ENCODE peak calls at places on chromosomes 4 and X, in six cellular contexts. V is GM12878, K is HepG2, T is K562, S is H1, W is GM23338. X is an unnamed sample.

GRCh38 chr4:110878992-110879391 is 256.1 kb upstream of the PITX2 start:
- DNase-seq in V (no peak), K (no peak), T (no peak), S (no peak), W (no peak), X (no peak)

GRCh38 chr4:140237616-140238352 is 83.8 kb upstream of the MAML3 start:
- DNase-seq in V (no peak), K (no peak), T (no peak), S (peak), W (peak), X (peak)

GRCh38 chr4:152044341-152044740 is 283.5 kb upstream of the GATB start:
- DNase-seq in V (no peak), K (no peak), T (no peak), S (no peak), W (no peak), X (no peak)

GRCh38 chrX:24494544-24495113 is 29.5 kb downstream of the PDK3 start:
- DNase-seq in V (no peak), K (peak), T (no peak), S (no peak), W (no peak), X (no peak)

GRCh38 chr4:111602848-111603247 is 542.4 kb upstream of the FAM241A start:
- DNase-seq in V (no peak), K (no peak), T (no peak), S (no peak), W (peak), X (no peak)

GRCh38 chr4:67933755-67934154 is 29.5 kb downstream of the TMPRSS11A start:
- DNase-seq in V (no peak), K (no peak), T (no peak), S (no peak), W (no peak), X (no peak)

GRCh38 chr4:26723216-26723615 is 137.4 kb upstream of the STIM2 start:
- DNase-seq in V (peak), K (no peak), T (no peak), S (no peak), W (no peak), X (no peak)

GRCh38 chr4:2741626-2742025 is 14.5 kb downstream of the TNIP2 start:
- DNase-seq in V (no peak), K (no peak), T (no peak), S (no peak), W (no peak), X (no peak)

GRCh38 chrX:497201-497710 is 110.5 kb upstream of the PPP2R3B start:
- DNase-seq in V (no peak), K (no peak), T (no peak), S (no peak), W (no peak), X (no peak)

GRCh38 chr4:40749717-40750460 is at the start of gene NSUN7:
- DNase-seq in V (no peak), K (no peak), T (no peak), S (peak), W (peak), X (peak)

GRCh38 chr4:85409251-85409650 is 65.7 kb upstream of the ARHGAP24 start:
- DNase-seq in V (no peak), K (no peak), T (no peak), S (no peak), W (peak), X (no peak)

GRCh38 chrX:119880552-119881437 is 9.2 kb downstream of the NDUFA1 start:
- DNase-seq in V (peak), K (peak), T (peak), S (no peak), W (peak), X (no peak)

GRCh38 chr4:7971881-7972500 is 32.3 kb upstream of the AFAP1 start:
- DNase-seq in V (no peak), K (peak), T (no peak), S (no peak), W (no peak), X (no peak)

GRCh38 chr4:17718471-17718870 is 63.0 kb downstream of the FAM184B start:
- DNase-seq in V (no peak), K (no peak), T (no peak), S (peak), W (no peak), X (no peak)

GRCh38 chr4:38330321-38330720 is 333.7 kb upstream of the KLF3 start:
- DNase-seq in V (no peak), K (no peak), T (no peak), S (no peak), W (no peak), X (no peak)

GRCh38 chr4:2045518-2045951 is 13.6 kb upstream of the NAT8L start:
- DNase-seq in V (no peak), K (no peak), T (no peak), S (no peak), W (no peak), X (no peak)

GRCh38 chrX:68498044-68498507 is 775 bp upstream of the YIPF6 start:
- DNase-seq in V (no peak), K (peak), T (no peak), S (no peak), W (peak), X (no peak)

GRCh38 chr4:162456106-162456505 is 292.3 kb upstream of the FSTL5 start:
- DNase-seq in V (no peak), K (no peak), T (no peak), S (no peak), W (no peak), X (no peak)

GRCh38 chrX:41912922-41913321 is 10.4 kb downstream of the CASK start:
- DNase-seq in V (no peak), K (no peak), T (no peak), S (no peak), W (no peak), X (no peak)

GRCh38 chrX:149540133-149540620 is 635 bp upstream of the EOLA1 start:
- DNase-seq in V (no peak), K (peak), T (peak), S (peak), W (peak), X (peak)

GRCh38 chrX:130108647-130109428 is 1.5 kb downstream of the ELF4 start:
- DNase-seq in V (no peak), K (peak), T (peak), S (no peak), W (no peak), X (peak)

DNA sequence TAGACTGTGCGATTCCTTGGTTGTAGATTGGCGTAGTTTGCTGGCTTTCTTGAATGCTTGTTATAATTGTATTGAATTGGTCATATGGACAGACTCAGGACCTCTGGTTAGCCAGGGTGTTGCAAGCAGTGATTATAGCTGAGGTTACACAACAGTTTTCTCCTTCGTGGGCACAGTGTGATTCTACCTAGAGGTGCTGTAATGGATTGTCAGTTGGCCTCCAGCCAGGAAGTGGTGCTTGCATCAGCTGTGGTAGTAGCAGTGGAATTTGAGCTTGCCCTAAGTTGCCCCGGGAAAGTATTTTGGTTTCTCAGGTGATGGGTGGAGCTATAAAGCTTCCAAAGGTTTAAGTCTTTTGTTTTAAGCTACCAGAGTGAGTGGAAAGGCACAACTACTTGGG is 23.1 kb upstream of the GABRG1 start:
- DNase-seq in V (no peak), K (peak), T (no peak), S (no peak), W (peak), X (no peak)
- TF ChIP-seq CREB1 in V (no peak), K (no peak), T (no peak), S (no peak), W (no peak), X (no peak)

DNA sequence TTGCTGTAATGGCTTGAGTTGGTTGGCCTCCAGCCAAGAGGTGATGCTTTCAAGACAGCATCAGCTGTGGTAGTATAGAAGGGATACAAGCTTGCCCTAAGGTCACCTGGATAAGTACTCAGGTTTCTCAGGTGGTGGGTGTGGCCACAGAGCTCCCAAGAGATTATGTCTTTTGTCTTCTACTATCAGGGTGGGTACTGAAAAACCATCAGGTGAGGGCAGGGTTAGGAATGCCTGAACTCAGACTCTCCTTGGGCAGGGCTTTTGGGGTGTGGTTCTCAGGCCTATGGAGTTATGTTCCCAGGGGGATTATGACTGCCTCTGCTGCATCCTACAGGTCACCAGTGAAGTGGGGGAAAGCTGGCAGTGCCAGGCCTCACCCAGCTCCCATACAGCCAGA is 654.6 kb upstream of the GALNT7 start:
- DNase-seq in V (no peak), K (no peak), T (no peak), S (no peak), W (peak), X (no peak)
- TF ChIP-seq CREB1 in V (no peak), K (no peak), T (no peak), S (no peak), W (no peak), X (no peak)

DNA sequence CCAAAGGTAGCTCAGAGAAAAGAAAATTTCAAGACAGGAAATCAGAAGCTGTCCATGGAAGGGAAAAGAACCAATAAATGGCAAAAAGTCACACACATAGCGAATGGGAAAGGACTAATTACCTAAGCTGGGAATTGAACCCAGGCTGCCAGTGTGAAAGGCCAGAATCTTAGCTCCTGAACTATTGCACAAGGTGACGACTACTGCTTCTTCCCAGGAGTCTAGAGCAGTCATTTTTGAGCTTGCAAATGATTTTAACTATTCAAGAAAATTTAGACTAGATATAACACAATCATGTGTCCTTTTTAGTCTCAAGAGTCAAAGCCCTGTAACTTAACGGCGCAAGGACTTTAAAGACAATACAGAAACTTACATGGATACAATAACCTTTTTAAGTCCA is 34.1 kb upstream of the ZNF81 start:
- DNase-seq in V (no peak), K (peak), T (peak), S (no peak), W (no peak), X (no peak)
- TF ChIP-seq CREB1 in V (no peak), K (no peak), T (no peak), S (no peak), W (no peak), X (no peak)

DNA sequence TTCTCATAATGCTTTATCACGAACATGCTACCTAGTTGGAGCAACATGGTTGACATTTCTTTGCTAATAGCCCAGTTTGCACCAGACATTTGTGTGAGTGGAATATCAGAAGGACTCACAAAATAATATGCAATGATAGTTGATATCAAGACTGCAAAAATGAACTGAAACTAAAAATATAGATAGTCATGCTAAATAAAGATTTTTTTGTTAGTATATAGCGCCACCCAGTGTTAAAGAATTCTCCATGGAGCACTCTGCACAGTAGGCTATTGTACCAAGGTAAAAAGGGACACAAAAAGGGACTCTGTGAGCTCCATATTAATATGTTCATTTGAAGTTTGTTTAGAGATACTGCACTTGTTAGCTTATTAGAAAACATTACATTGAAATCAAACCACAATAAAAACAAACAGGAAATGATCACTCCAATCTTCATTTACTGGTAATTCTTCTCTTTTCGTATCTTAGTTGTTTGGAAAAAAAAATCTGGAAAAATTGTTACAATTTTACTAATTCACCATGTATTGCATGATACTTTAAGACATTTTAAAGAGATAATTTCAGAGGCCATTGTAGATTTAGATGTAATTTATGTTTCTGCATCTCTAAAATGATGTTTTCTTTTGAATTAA is 1509.6 kb downstream of the ADGRL3 start:
- DNase-seq in V (no peak), K (peak), T (peak), S (no peak), W (peak), X (no peak)
- TF ChIP-seq CREB1 in V (no peak), K (no peak), T (no peak), S (no peak), W (no peak), X (no peak)

GRCh38 chr4:95603393-95603792 is 54.6 kb upstream of the UNC5C start:
- DNase-seq in V (no peak), K (no peak), T (no peak), S (no peak), W (no peak), X (no peak)

GRCh38 chr4:95606739-95607138 is 58.0 kb upstream of the UNC5C start:
- DNase-seq in V (no peak), K (no peak), T (no peak), S (no peak), W (no peak), X (no peak)

GRCh38 chr4:95601342-95601741 is 52.6 kb upstream of the UNC5C start:
- DNase-seq in V (no peak), K (no peak), T (no peak), S (no peak), W (no peak), X (no peak)

GRCh38 chr4:95599777-95600436 is 51.1 kb upstream of the UNC5C start:
- DNase-seq in V (peak), K (no peak), T (no peak), S (no peak), W (no peak), X (no peak)

DNA sequence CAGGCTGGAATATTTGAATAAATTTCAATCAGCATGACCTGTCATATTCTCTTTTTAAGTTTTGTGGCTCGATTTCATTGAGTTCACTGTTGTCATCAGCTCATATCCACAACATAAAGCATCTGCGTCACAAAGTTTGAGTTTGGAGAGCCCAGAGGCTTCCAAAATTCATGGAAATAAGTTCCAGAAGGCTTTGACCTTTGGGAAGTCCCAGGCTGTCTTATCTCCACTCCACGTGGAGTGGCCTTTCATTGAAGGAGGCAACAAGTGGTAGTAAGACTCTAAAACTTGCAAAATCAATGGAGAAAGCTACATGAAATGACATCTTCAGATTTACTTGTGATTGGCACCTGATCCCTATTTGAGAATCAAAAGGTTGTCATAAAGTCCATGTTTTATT is 54.1 kb upstream of the UNC5C start:
- DNase-seq in V (no peak), K (no peak), T (no peak), S (no peak), W (no peak), X (no peak)
- TF ChIP-seq CREB1 in V (no peak), K (no peak), T (no peak), S (no peak), W (no peak), X (no peak)

GRCh38 chrX:39814391-39814790 is 283.4 kb downstream of the BCOR start:
- DNase-seq in V (no peak), K (no peak), T (peak), S (no peak), W (peak), X (no peak)

GRCh38 chrX:39811391-39811790 is 286.4 kb downstream of the BCOR start:
- DNase-seq in V (no peak), K (no peak), T (no peak), S (no peak), W (no peak), X (no peak)

GRCh38 chrX:39815621-39816020 is 282.1 kb downstream of the BCOR start:
- DNase-seq in V (no peak), K (no peak), T (peak), S (no peak), W (peak), X (no peak)

GRCh38 chrX:39810901-39811300 is 286.9 kb downstream of the BCOR start:
- DNase-seq in V (no peak), K (no peak), T (no peak), S (no peak), W (no peak), X (no peak)

GRCh38 chrX:39813631-39814246 is 284.0 kb downstream of the BCOR start:
- DNase-seq in V (no peak), K (no peak), T (no peak), S (no peak), W (no peak), X (no peak)
- TF ChIP-seq CREB1 in V (no peak), K (no peak), T (no peak), S (no peak), W (no peak), X (no peak)

X was measured in WTC11.